ENCODE peak calls at places on chromosome 10, in four cellular contexts. R is left lobe of liver, A is SK-MEL-5, D is Right ventricle myocardium superior. O is an unnamed sample.
A peak's percentile ranks its signal among the peaks of the same experiment; 100 is the strongest.

GRCh38 chr10:34252111-34252510 is 563.0 kb downstream of the PARD3 start:
- DNase-seq in R (no peak), D (no peak), A (no peak), O (no peak)

GRCh38 chr10:33008499-33009243 is 50.6 kb upstream of the ITGB1 start:
- DNase-seq in R (peak; percentile 60), A (peak; percentile 76), D (no peak), O (peak; percentile 85)

GRCh38 chr10:120600871-120601644 is 144.0 kb downstream of the PLPP4 start:
- DNase-seq in R (no peak), A (peak; percentile 3), D (no peak), O (peak; percentile 9)

GRCh38 chr10:28600056-28600455 is 67.1 kb downstream of the WAC start:
- DNase-seq in R (no peak), D (no peak), A (no peak), O (no peak)

GRCh38 chr10:11830836-11831519 is 7.8 kb downstream of the PROSER2 start:
- DNase-seq in R (no peak), D (no peak), A (no peak), O (no peak)

GRCh38 chr10:4429538-4429937 is 396.5 kb upstream of the AKR1E2 start:
- DNase-seq in A (no peak), D (peak; percentile 41), R (no peak), O (no peak)

GRCh38 chr10:15595260-15595659 is 124.5 kb downstream of the ITGA8 start:
- DNase-seq in A (no peak), R (no peak), D (no peak), O (no peak)

GRCh38 chr10:79116801-79117723 is 48.3 kb downstream of the ZMIZ1 start:
- DNase-seq in R (no peak), A (peak; percentile 38), D (no peak), O (no peak)

GRCh38 chr10:71265618-71266146 is 53.3 kb downstream of the UNC5B start:
- DNase-seq in R (no peak), A (no peak), D (peak; percentile 34), O (no peak)

O was measured in astrocyte of the cerebellum.